ENCODE peak calls at places on chromosomes 4 and X, in four cellular contexts. E is WTC11, T is choroid plexus epithelial cell, I is body of pancreas. A is an unnamed sample.

GRCh38 chr4:65845169-65845568 is 174.9 kb upstream of the EPHA5 start:
- DNase-seq in E (no peak), T (no peak), I (no peak), A (no peak)

GRCh38 chrX:93660575-93660974 is 12.8 kb downstream of the NAP1L3 start:
- DNase-seq in E (no peak), T (no peak), I (no peak), A (no peak)

GRCh38 chr4:115972967-115973366 is 859.5 kb upstream of the NDST4 start:
- DNase-seq in E (no peak), T (no peak), I (no peak), A (no peak)

GRCh38 chrX:71098302-71098701 is 2.7 kb downstream of the FOXO4 start:
- DNase-seq in E (peak), T (peak), I (peak), A (peak)

GRCh38 chr4:56261027-56261426 is 126.3 kb downstream of the AASDH start:
- DNase-seq in E (no peak), T (no peak), I (no peak), A (no peak)

GRCh38 chr4:25253072-25253447 is 19.2 kb downstream of the PI4K2B start:
- DNase-seq in E (no peak), T (peak), I (no peak), A (no peak)

GRCh38 chrX:34915463-34916225 is 27.0 kb upstream of the FAM47B start:
- DNase-seq in E (no peak), T (no peak), I (no peak), A (no peak)

GRCh38 chrX:115966920-115967319 is 203.6 kb upstream of the AGTR2 start:
- DNase-seq in E (no peak), T (no peak), I (no peak), A (no peak)

GRCh38 chr4:74206088-74206826 is 48.3 kb downstream of the MTHFD2L start:
- DNase-seq in E (no peak), T (peak), I (no peak), A (no peak)

GRCh38 chr4:120809518-120809917 is 113.0 kb downstream of the PRDM5 start:
- DNase-seq in E (no peak), T (peak), I (no peak), A (no peak)
- TF ChIP-seq CTCF in E (no peak), T (peak), I (peak), A (no peak)

GRCh38 chr4:22721189-22721588 is 28.5 kb downstream of the GBA3 start:
- DNase-seq in E (no peak), T (no peak), I (no peak), A (no peak)
- TF ChIP-seq CTCF in E (no peak), T (no peak), I (no peak), A (no peak)

DNA sequence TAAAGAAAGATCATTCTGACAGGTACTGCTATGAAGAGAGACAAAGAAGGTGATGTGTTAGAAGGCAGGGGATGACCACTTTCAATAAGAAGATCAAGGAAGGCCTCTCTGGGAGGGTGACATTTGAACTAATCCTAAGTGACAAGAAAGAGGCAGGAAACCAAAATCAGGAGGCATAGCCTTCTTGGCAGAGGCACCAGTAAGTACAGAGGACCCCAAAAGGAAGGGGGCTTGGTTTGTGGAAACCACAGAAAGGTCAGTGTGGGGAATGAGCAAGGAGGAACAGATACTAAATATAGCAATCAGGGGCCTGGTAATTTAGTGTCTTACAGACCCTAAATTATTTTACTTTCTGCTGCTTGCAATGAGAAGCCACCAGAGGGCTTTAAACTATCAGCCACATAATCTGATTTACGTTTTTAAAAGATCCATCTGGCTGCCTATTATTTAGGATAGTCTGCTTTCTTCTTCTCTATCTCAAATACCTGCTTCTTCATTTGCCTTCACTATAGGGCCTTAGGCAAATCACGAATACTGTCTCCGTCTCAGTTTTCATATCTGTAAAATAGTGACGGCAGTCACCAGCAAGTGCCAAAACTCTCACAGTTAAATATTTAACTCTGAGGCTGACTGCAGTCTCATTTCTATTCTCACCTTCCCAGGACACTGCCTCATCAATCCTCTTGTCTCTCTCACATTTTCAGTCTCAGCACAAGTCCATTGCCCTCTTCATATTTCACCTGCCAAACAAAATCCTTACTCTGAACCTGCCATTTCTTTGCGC is 16.7 kb downstream of the NR3C2 start:
- DNase-seq in E (no peak), T (no peak), I (no peak), A (no peak)
- TF ChIP-seq CTCF in E (no peak), T (no peak), I (peak), A (no peak)

GRCh38 chrX:46279214-46279924 is 265.9 kb downstream of the ZNF674 start:
- DNase-seq in E (no peak), T (no peak), I (no peak), A (no peak)
- TF ChIP-seq CTCF in E (no peak), T (no peak), I (no peak), A (no peak)

GRCh38 chrX:1391707-1392375 is at the start of gene SLC25A6:
- DNase-seq in E (peak), T (peak), I (peak), A (peak)
- TF ChIP-seq CTCF in E (no peak), T (peak), I (peak), A (no peak)

GRCh38 chr4:23969635-23970034 is 79.8 kb upstream of the PPARGC1A start:
- DNase-seq in E (no peak), T (no peak), I (no peak), A (no peak)
- TF ChIP-seq CTCF in E (no peak), T (no peak), I (no peak), A (no peak)

GRCh38 chr4:2009651-2010233 is 968 bp upstream of the NELFA start:
- DNase-seq in E (peak), T (peak), I (peak), A (peak)
- TF ChIP-seq CTCF in E (no peak), T (peak), I (peak), A (no peak)

GRCh38 chr4:134905061-134905460 is 703.5 kb upstream of the PABPC4L start:
- DNase-seq in E (no peak), T (no peak), I (no peak), A (no peak)

GRCh38 chr4:134911941-134912340 is 710.4 kb upstream of the PABPC4L start:
- DNase-seq in E (no peak), T (no peak), I (no peak), A (no peak)

GRCh38 chr4:134906404-134907023 is 704.9 kb upstream of the PABPC4L start:
- DNase-seq in E (no peak), T (peak), I (no peak), A (peak)
- TF ChIP-seq CTCF in E (peak), T (peak), I (peak), A (peak)

GRCh38 chr4:93710101-93710846 is 118.3 kb upstream of the ATOH1 start:
- DNase-seq in E (peak), T (no peak), I (no peak), A (peak)
- TF ChIP-seq CTCF in E (peak), T (no peak), I (peak), A (peak)